ENCODE peak calls at places on chromosomes 11 and 22, in seven cellular contexts. I is cardiac fibroblast, L is NCI-H1930, K is neuronal stem cell, O is upper lobe of right lung, N is omental fat pad, A is GOT3. R is an unnamed sample.

GRCh38 chr22:39243443-39244072 is 1.2 kb downstream of the PDGFB start:
- DNase-seq in I (no peak), L (no peak), K (no peak), O (no peak), N (no peak), A (no peak), R (no peak)

GRCh38 chr11:83508804-83509203 is 222.6 kb upstream of the CCDC90B start:
- DNase-seq in I (no peak), L (no peak), K (no peak), O (no peak), N (no peak), A (no peak), R (no peak)

GRCh38 chr11:118894192-118894591 is 10.5 kb downstream of the CXCR5 start:
- DNase-seq in I (no peak), L (no peak), K (no peak), O (no peak), N (no peak), A (no peak), R (no peak)

GRCh38 chr11:15313862-15314261 is 199.1 kb downstream of the INSC start:
- DNase-seq in I (no peak), L (no peak), K (no peak), O (no peak), N (no peak), A (no peak), R (no peak)

GRCh38 chr11:82733444-82734119 is at the start of gene FAM181B:
- DNase-seq in I (peak), L (peak), K (peak), O (peak), N (no peak), A (no peak), R (no peak)

GRCh38 chr22:48536691-48537591 is 1290.7 kb downstream of the BRD1 start:
- DNase-seq in I (no peak), L (no peak), K (no peak), O (peak), N (no peak), A (no peak), R (no peak)

GRCh38 chr22:25644122-25644521 is 79.6 kb downstream of the GRK3 start:
- DNase-seq in I (peak), L (no peak), K (no peak), O (no peak), N (no peak), A (no peak), R (no peak)

GRCh38 chr22:42596376-42596775 is 18.3 kb downstream of the POLDIP3 start:
- DNase-seq in I (no peak), L (no peak), K (no peak), O (no peak), N (no peak), A (no peak), R (no peak)

GRCh38 chr22:36467946-36468345 is 13.5 kb downstream of the TXN2 start:
- DNase-seq in I (peak), L (no peak), K (no peak), O (no peak), N (no peak), A (no peak), R (no peak)

GRCh38 chr22:36893262-36893661 is 20.2 kb upstream of the CSF2RB start:
- DNase-seq in I (no peak), L (no peak), K (no peak), O (no peak), N (no peak), A (no peak), R (no peak)

GRCh38 chr11:129191649-129192048 is 476 bp downstream of the ARHGAP32 start:
- DNase-seq in I (no peak), L (no peak), K (no peak), O (no peak), N (no peak), A (no peak), R (no peak)

GRCh38 chr22:33902073-33902472 is 18.2 kb downstream of the LARGE1 start:
- DNase-seq in I (no peak), L (no peak), K (no peak), O (no peak), N (no peak), A (no peak), R (no peak)

GRCh38 chr22:45878901-45879551 is 97.9 kb downstream of the WNT7B start:
- DNase-seq in I (no peak), L (no peak), K (no peak), O (peak), N (peak), A (no peak), R (no peak)

GRCh38 chr11:79110308-79110707 is 330.5 kb downstream of the TENM4 start:
- DNase-seq in I (no peak), L (no peak), K (no peak), O (no peak), N (no peak), A (no peak), R (no peak)

GRCh38 chr11:125457814-125458343 is 38.2 kb downstream of the FEZ1 start:
- DNase-seq in I (peak), L (no peak), K (no peak), O (no peak), N (no peak), A (no peak), R (no peak)

GRCh38 chr22:35464399-35464798 is 64.5 kb downstream of the MCM5 start:
- DNase-seq in I (no peak), L (no peak), K (no peak), O (no peak), N (no peak), A (no peak), R (no peak)

GRCh38 chr22:49715450-49715849 is 112.2 kb downstream of the BRD1 start:
- DNase-seq in I (no peak), L (no peak), K (no peak), O (no peak), N (no peak), A (no peak), R (no peak)

GRCh38 chr22:42321908-42322561 is 51.6 kb upstream of the TCF20 start:
- DNase-seq in I (peak), L (peak), K (no peak), O (no peak), N (no peak), A (no peak), R (peak)

GRCh38 chr11:86197448-86197847 is 47.1 kb upstream of the EED start:
- DNase-seq in I (no peak), L (no peak), K (no peak), O (no peak), N (no peak), A (no peak), R (no peak)

GRCh38 chr11:126842038-126842437 is 158.5 kb downstream of the KIRREL3 start:
- DNase-seq in I (no peak), L (no peak), K (no peak), O (no peak), N (no peak), A (no peak), R (no peak)

GRCh38 chr11:60633645-60634044 is 65.8 kb upstream of the MS4A8 start:
- DNase-seq in I (no peak), L (no peak), K (no peak), O (no peak), N (no peak), A (no peak), R (no peak)

GRCh38 chr22:41833369-41834004 is 582 bp downstream of the SREBF2 start:
- DNase-seq in I (peak), L (no peak), K (no peak), O (peak), N (no peak), A (no peak), R (no peak)

GRCh38 chr22:27416553-27417427 is 384.8 kb downstream of the MN1 start:
- DNase-seq in I (peak), L (no peak), K (no peak), O (no peak), N (no peak), A (peak), R (no peak)

GRCh38 chr11:46485852-46486443 is 94.4 kb upstream of the CHRM4 start:
- DNase-seq in I (no peak), L (no peak), K (no peak), O (no peak), N (no peak), A (no peak), R (no peak)

GRCh38 chr22:49962751-49963646 is 2.4 kb downstream of the PIM3 start:
- DNase-seq in I (no peak), L (no peak), K (no peak), O (peak), N (peak), A (no peak), R (no peak)

GRCh38 chr11:109362059-109362458 is 59.9 kb upstream of the C11orf87 start:
- DNase-seq in I (peak), L (no peak), K (no peak), O (no peak), N (no peak), A (no peak), R (no peak)

GRCh38 chr11:61147271-61147670 is 14.0 kb downstream of the VPS37C start:
- DNase-seq in I (no peak), L (no peak), K (no peak), O (peak), N (no peak), A (no peak), R (no peak)

GRCh38 chr11:78549624-78550409 is 24.8 kb downstream of the NARS2 start:
- DNase-seq in I (no peak), L (no peak), K (no peak), O (no peak), N (no peak), A (no peak), R (no peak)

GRCh38 chr11:34508514-34508913 is 5.1 kb downstream of the ELF5 start:
- DNase-seq in I (no peak), L (no peak), K (no peak), O (no peak), N (no peak), A (no peak), R (no peak)

R was measured in NCI-H187 treated with DMSO at 0.1 percent for 48 hours.